ENCODE peak calls at places on chromosome 16, in nine cellular contexts. O is left ventricle myocardium inferior, D is cardiac fibroblast, U is transverse colon, E is foreskin fibroblast, P is endothelial cell of umbilical vein, Y is PC-3, V is HCT116, R is endodermal cell. C is an unnamed sample.

GRCh38 chr16:12258806-12259205 is 282.3 kb downstream of the SNX29 start:
- DNase-seq in E (no peak), D (no peak), V (no peak), Y (no peak), O (no peak), P (no peak), U (no peak), R (no peak), C (no peak)

GRCh38 chr16:79411805-79412204 is 188.7 kb downstream of the MAF start:
- DNase-seq in R (no peak), Y (no peak), E (no peak), D (no peak), V (no peak), O (no peak), P (no peak), U (no peak), C (no peak)

GRCh38 chr16:3401719-3402397 is 843 bp downstream of the ZNF174 start:
- DNase-seq in E (peak; percentile 50), Y (peak; percentile 7), U (no peak), R (peak; percentile 61), O (no peak), V (no peak), P (no peak), D (no peak), C (peak; percentile 3)

GRCh38 chr16:7871371-7871770 is 538.7 kb downstream of the RBFOX1 start:
- DNase-seq in Y (no peak), P (no peak), E (no peak), O (no peak), U (no peak), D (no peak), V (no peak), R (no peak), C (no peak)

GRCh38 chr16:27515874-27516353 is 33.8 kb downstream of the GTF3C1 start:
- DNase-seq in P (peak; percentile 17), U (no peak), V (peak; percentile 6), O (no peak), E (peak; percentile 31), Y (peak; percentile 45), R (peak; percentile 89), D (peak; percentile 41), C (peak; percentile 13)

GRCh38 chr16:12348733-12349704 is 372.5 kb downstream of the SNX29 start:
- DNase-seq in D (no peak), V (no peak), R (no peak), O (no peak), U (no peak), P (no peak), Y (no peak), E (no peak), C (no peak)

GRCh38 chr16:28264656-28265055 is 27.7 kb upstream of the SBK1 start:
- DNase-seq in E (peak; percentile 53), D (peak; percentile 64), P (no peak), U (peak; percentile 44), Y (no peak), R (no peak), O (no peak), V (no peak), C (no peak)

GRCh38 chr16:1959269-1960039 is at the start of gene NDUFB10:
- DNase-seq in R (peak; percentile 95), V (peak; percentile 85), E (peak; percentile 98), U (peak; percentile 95), O (peak; percentile 94), Y (peak; percentile 88), P (peak; percentile 88), D (peak; percentile 90), C (peak; percentile 87)

GRCh38 chr16:51002889-51003490 is 148.1 kb downstream of the SALL1 start:
- DNase-seq in P (no peak), O (no peak), U (no peak), Y (no peak), V (no peak), R (no peak), E (no peak), D (no peak), C (no peak)

DNA sequence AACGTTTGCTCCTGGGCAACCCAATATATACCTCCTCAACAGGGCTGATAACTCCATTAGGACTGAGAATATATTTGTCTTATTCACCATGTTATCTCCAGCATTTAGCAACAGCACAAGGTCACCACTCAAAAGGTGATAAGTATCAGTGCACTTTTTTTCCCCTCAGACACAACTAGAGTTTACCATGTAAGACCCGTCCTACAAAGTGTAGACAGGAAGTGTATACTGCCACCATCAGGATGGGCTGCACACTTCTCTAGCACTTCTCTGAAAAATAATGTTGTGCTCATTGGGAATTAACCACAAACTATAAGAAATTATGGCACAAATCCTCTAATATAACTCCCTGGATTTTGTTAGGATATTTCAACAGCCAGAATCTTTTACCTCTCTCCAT is 5.7 kb upstream of the VAT1L start:
- DNase-seq in R (no peak), E (no peak), V (peak; percentile 7), Y (no peak), U (no peak), P (no peak), D (peak; percentile 12), O (no peak), C (no peak)
- TF ChIP-seq CTCF in R (peak; percentile 68), E (peak; percentile 33), V (peak; percentile 57), Y (no peak), U (no peak), P (peak; percentile 15), D (no peak), O (peak; percentile 36), C (peak; percentile 22)

GRCh38 chr16:46949216-46949892 is 24.1 kb downstream of the DNAJA2 start:
- DNase-seq in P (no peak), D (no peak), V (no peak), U (no peak), O (no peak), E (no peak), R (no peak), Y (no peak), C (no peak)

GRCh38 chr16:46950009-46950408 is 23.5 kb downstream of the DNAJA2 start:
- DNase-seq in U (no peak), V (no peak), O (no peak), D (no peak), R (no peak), P (no peak), Y (no peak), E (no peak), C (no peak)

GRCh38 chr16:46948548-46949166 is 24.8 kb downstream of the DNAJA2 start:
- DNase-seq in Y (no peak), V (no peak), R (no peak), P (no peak), E (no peak), U (no peak), D (no peak), O (no peak), C (no peak)

GRCh38 chr16:46947900-46948547 is 25.4 kb downstream of the DNAJA2 start:
- DNase-seq in D (peak; percentile 64), P (peak; percentile 46), U (no peak), O (no peak), E (peak; percentile 70), V (peak; percentile 29), R (peak; percentile 59), Y (peak; percentile 53), C (peak; percentile 22)
- TF ChIP-seq CTCF in D (peak; percentile 59), P (peak; percentile 28), U (peak; percentile 32), O (peak; percentile 51), E (peak; percentile 61), V (peak; percentile 63), R (peak; percentile 82), Y (peak; percentile 61), C (peak; percentile 82)

GRCh38 chr16:80527297-80527696 is 13.5 kb upstream of the DYNLRB2 start:
- DNase-seq in R (peak; percentile 85), E (peak; percentile 46), Y (peak; percentile 68), P (peak; percentile 57), U (peak; percentile 12), O (no peak), D (peak; percentile 55), V (peak; percentile 8), C (peak; percentile 30)

GRCh38 chr16:80530479-80530878 is 10.3 kb upstream of the DYNLRB2 start:
- DNase-seq in D (no peak), U (no peak), E (no peak), P (no peak), O (no peak), Y (no peak), V (no peak), R (no peak), C (no peak)

GRCh38 chr16:80525420-80525819 is 15.4 kb upstream of the DYNLRB2 start:
- DNase-seq in R (no peak), Y (no peak), P (no peak), E (no peak), V (no peak), O (no peak), D (no peak), U (no peak), C (no peak)

DNA sequence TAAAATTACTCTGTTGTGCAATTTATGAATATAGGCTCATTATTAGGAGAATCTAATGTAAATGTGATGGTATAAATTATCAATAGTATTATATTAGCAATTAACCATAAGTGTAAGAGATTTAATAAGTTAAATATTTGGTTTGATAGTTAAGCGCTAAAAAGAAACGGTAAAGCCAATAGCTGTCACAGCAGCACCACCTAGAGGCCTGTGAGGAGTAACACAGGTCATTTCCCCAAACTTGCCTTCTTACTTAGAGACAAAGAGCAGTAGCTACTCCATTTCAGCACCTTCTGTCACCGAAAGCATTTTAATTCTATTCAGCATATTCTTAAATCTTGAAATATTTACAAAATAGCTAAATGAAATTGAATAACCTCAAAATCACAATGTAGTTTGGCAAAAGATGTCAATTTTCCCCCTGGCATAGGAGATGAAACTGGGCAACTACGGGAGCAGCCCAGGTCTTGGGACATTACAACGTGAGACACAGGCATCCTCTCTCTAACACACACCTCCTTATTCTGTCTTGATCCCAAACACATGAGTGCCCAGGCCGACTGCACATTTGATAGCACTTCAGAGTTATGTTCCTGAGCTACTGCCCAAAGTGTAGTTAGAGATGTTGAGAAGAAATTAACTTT is 14.3 kb upstream of the DYNLRB2 start:
- DNase-seq in P (peak; percentile 66), D (peak; percentile 75), U (peak; percentile 42), R (peak; percentile 82), O (no peak), V (peak; percentile 38), Y (peak; percentile 71), E (peak; percentile 75), C (peak; percentile 48)
- TF ChIP-seq CTCF in P (peak; percentile 63), D (peak; percentile 73), U (peak; percentile 65), R (peak; percentile 95), O (peak; percentile 91), V (peak; percentile 80), Y (peak; percentile 75), E (peak; percentile 93), C (peak; percentile 89)

GRCh38 chr16:58503166-58503862 is 3.4 kb downstream of the NDRG4 start:
- DNase-seq in O (no peak), R (peak; percentile 38), V (no peak), E (no peak), P (no peak), Y (no peak), U (no peak), D (no peak), C (no peak)

GRCh38 chr16:58502217-58502921 is 2.4 kb downstream of the NDRG4 start:
- DNase-seq in E (no peak), Y (no peak), U (no peak), R (peak; percentile 43), P (no peak), O (no peak), V (no peak), D (no peak), C (no peak)

GRCh38 chr16:58499615-58500328 is at the start of gene NDRG4:
- DNase-seq in R (peak; percentile 96), P (peak; percentile 56), E (peak; percentile 86), Y (peak; percentile 86), O (no peak), U (peak; percentile 40), V (peak; percentile 83), D (peak; percentile 87), C (peak; percentile 45)

GRCh38 chr16:58500329-58501241 is 642 bp downstream of the NDRG4 start:
- DNase-seq in Y (no peak), E (peak; percentile 22), D (no peak), U (no peak), V (no peak), O (no peak), R (peak; percentile 83), P (no peak), C (no peak)

GRCh38 chr16:58501242-58502131 is 1.5 kb downstream of the NDRG4 start:
- DNase-seq in U (peak; percentile 33), O (no peak), R (peak; percentile 95), V (no peak), E (no peak), D (no peak), P (no peak), Y (no peak), C (no peak)
- TF ChIP-seq CTCF in U (no peak), O (no peak), R (no peak), V (no peak), E (no peak), D (no peak), P (no peak), Y (no peak), C (no peak)